ENCODE peak calls at places on chromosomes 12 and 14, in nine cellular contexts. I is OCI-LY7; L is GM12878; Z is mammary epithelial cell; R is colonic mucosa; F is tibial nerve; X is ovary; P is effector memory CD4-positive, alpha-beta T cell; U is heart left ventricle. T is an unnamed sample. For H3K9me3, the result is how much of the 10 kb centered on the place peaks cover.

GRCh38 chr12:124842800-124843510 is 20.7 kb downstream of the SCARB1 start:
- DNase-seq in I (no peak), P (no peak), F (no peak), X (peak), R (peak), Z (no peak), U (no peak), L (no peak), T (peak)

GRCh38 chr14:41606249-41607118 is at the start of gene LRFN5:
- DNase-seq in L (no peak), R (peak), F (no peak), I (no peak), X (peak), U (peak), Z (no peak), P (no peak), T (no peak)

GRCh38 chr12:67698711-67699603 is 50.4 kb downstream of the DYRK2 start:
- DNase-seq in X (no peak), I (peak), U (no peak), R (no peak), F (no peak), L (peak), Z (peak), P (peak), T (no peak)

GRCh38 chr12:50217202-50217601 is 50.0 kb upstream of the CERS5 start:
- DNase-seq in X (no peak), Z (no peak), I (no peak), L (no peak), R (no peak), F (no peak), P (no peak), U (no peak), T (no peak)

GRCh38 chr12:125140918-125141573 is 75.8 kb downstream of the AACS start:
- DNase-seq in U (no peak), Z (peak), X (no peak), I (no peak), P (no peak), R (no peak), F (no peak), L (no peak), T (no peak)

GRCh38 chr12:57834086-57834876 is 12.2 kb downstream of the CTDSP2 start:
- DNase-seq in P (no peak), U (no peak), F (no peak), Z (no peak), X (no peak), L (no peak), R (no peak), I (peak), T (no peak)

GRCh38 chr14:73457935-73458218 is 469 bp downstream of the NUMB start:
- DNase-seq in Z (peak), I (no peak), P (no peak), L (no peak), X (peak), F (no peak), R (peak), U (peak), T (peak)

GRCh38 chr12:128510527-128510926 is 243.6 kb downstream of the TMEM132C start:
- DNase-seq in U (no peak), X (no peak), I (no peak), L (no peak), P (no peak), F (no peak), Z (no peak), R (no peak), T (no peak)

GRCh38 chr14:89004195-89004594 is 179.7 kb downstream of the TTC8 start:
- DNase-seq in L (no peak), I (no peak), X (no peak), Z (no peak), P (no peak), R (no peak), F (no peak), U (no peak), T (no peak)

GRCh38 chr12:57737467-57738141 is 938 bp downstream of the AGAP2 start:
- DNase-seq in P (no peak), L (no peak), I (no peak), R (no peak), U (peak), F (no peak), Z (no peak), X (no peak), T (no peak)

GRCh38 chr14:100394886-100395672 is 71.9 kb downstream of the SLC25A47 start:
- DNase-seq in X (no peak), R (no peak), L (no peak), P (no peak), Z (no peak), U (no peak), F (no peak), I (no peak), T (no peak)

GRCh38 chr14:105888784-105889665 is 362.6 kb downstream of the TMEM121 start:
- DNase-seq in R (no peak), P (no peak), Z (no peak), F (peak), I (no peak), L (no peak), U (no peak), X (peak), T (peak)

GRCh38 chr12:98701166-98701565 is 56.1 kb downstream of the APAF1 start:
- DNase-seq in P (no peak), U (no peak), L (no peak), I (no peak), Z (no peak), F (no peak), R (no peak), X (no peak), T (no peak)

GRCh38 chr12:13248956-13249355 is 52.4 kb downstream of the EMP1 start:
- DNase-seq in F (no peak), Z (no peak), P (no peak), U (no peak), X (no peak), R (no peak), I (no peak), L (no peak), T (no peak)

GRCh38 chr14:32080001-32080510 is 3.0 kb downstream of the ARHGAP5 start:
- DNase-seq in U (no peak), L (no peak), F (no peak), X (no peak), I (no peak), R (no peak), Z (no peak), P (no peak), T (no peak)

GRCh38 chr14:57962293-57962996 is 96.6 kb upstream of the SLC35F4 start:
- DNase-seq in U (no peak), I (no peak), Z (no peak), F (no peak), X (no peak), R (no peak), P (no peak), L (no peak), T (no peak)

GRCh38 chr12:14853966-14854365 is 10.6 kb upstream of the ART4 start:
- DNase-seq in F (no peak), P (no peak), Z (no peak), R (no peak), L (no peak), X (peak), U (no peak), I (no peak), T (no peak)

GRCh38 chr14:101972126-101972785 is 7.9 kb downstream of the DYNC1H1 start:
- DNase-seq in P (no peak), L (no peak), Z (peak), X (peak), F (peak), I (no peak), R (peak), U (peak), T (peak)

GRCh38 chr14:39015964-39016577 is 87.0 kb downstream of the SEC23A start:
- DNase-seq in R (no peak), L (no peak), Z (peak), F (no peak), I (no peak), P (no peak), U (no peak), X (no peak), T (no peak)

GRCh38 chr14:79515158-79515557 is 696.1 kb downstream of the DIO2 start:
- DNase-seq in P (no peak), R (no peak), Z (no peak), U (no peak), I (no peak), F (no peak), X (no peak), L (no peak), T (no peak)

DNA sequence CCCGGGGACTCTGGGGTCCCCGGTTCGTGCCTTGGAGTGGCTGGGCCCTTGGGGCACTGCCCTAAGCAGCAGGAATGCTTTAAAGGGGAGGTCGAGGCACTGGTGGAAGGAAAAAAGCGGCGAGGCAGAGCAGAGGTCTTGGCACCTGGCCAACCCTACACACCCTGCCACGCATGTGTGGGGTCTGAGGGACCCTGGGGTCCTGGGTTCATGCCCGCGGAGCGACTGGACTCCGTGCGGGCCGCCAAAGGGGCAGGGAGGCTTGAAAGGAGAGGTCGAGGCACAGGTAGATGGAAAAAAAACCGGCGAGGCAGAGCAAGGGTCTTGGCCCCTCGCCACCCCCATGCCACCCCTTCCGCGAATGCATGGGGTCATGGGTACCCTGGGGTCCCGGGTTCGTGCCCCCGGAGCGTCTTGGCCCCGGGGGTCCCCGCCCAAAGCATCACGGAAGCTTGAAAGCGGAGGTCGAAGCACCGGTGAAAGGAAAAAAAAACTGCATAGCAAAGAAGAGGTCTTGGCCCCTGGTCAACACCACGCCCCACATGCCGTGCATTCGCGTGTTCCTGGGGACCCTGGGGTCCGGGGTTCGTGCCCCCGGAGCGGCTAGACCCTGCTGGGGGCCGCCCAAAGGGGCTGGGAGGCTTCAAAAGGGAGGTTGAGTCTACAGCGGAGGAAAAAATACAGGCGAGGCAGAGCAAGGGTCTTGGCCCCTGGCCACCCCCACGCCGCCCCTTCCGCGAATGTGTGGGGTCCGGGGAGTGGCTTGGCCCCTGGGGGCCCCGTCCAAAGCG is 312.9 kb downstream of the ALG10 start:
- DNase-seq in U (no peak), X (no peak), L (no peak), P (no peak), R (no peak), F (no peak), Z (no peak), I (no peak), T (no peak)
- H3K9me3 ChIP-seq in U (under half), X (under half), L (under half), P (under half), R (under half), F (under half), Z (half or more), I (under half), T (half or more)

DNA sequence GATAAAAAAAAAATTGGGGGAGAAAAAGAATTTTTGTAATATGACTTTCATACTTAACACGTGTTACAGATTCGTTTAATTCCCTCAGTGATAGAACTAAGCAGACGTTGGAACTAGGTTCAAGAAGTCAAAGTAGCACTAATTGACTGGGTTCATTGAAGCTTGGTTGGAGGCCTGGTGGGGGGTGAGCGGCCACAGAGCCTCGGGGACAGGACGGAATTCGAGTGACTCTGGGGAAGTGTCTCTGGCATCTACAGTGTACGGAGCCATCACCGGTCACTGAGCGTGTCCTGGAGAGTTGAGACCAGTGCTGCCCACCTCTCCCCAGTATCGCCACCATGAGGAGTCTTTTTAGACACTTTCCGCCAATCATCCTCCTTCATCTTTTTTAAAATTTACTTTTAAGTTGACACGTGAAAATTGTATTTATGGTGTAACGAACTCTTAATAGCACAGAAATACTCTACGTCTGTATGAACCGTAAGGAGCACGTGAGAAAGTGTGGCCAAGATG is 1.3 kb downstream of the ZFYVE21 start:
- DNase-seq in P (no peak), R (no peak), L (no peak), F (no peak), I (no peak), X (no peak), Z (no peak), U (no peak), T (no peak)
- H3K4me3 ChIP-seq in P (peak), R (peak), L (peak), F (peak), I (peak), X (peak), Z (peak), U (peak), T (no peak)

GRCh38 chr12:93235881-93236280 is 141.8 kb upstream of the NUDT4 start:
- DNase-seq in R (no peak), U (no peak), F (no peak), I (no peak), Z (no peak), X (no peak), P (no peak), L (no peak), T (no peak)
- H3K9me3 ChIP-seq in R (under half), U (under half), F (under half), I (under half), Z (under half), X (under half), P (under half), L (under half), T (under half)

DNA sequence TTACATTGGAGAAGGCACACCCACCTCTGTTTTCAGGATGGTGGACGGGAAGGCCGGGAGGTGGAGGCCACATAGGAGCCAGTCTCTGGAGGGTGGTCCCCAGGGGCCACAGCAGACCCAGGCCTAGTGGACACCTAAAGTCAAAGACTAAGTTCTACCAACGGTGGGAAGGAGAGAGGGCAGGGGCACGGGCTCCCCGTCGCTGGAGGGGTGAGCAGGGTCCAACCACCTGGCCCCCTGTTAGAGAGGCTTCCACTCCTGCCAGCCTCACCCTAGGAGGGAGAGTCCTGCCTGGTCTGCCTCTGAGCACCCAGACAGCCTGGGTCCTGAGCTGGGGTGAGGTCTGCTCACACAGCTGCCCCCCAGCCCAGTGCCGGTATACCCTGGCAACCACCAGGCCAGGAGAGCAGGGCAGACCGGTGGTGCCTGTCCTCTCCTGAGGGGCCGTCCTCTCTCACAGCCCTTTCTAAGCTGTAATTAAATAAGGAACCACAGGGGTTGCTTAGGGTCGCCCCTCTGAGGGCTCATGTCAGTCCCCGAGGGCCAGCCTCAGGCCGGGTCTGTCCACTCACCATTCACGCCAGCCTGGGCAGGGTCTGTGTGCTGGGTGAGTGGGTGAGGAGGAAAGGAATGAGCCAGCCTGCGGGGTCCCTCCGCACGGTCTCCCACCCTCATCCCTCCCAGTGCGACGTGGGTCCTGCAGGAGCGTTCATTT is 2.3 kb downstream of the INF2 start:
- DNase-seq in F (no peak), I (no peak), Z (no peak), L (no peak), P (no peak), U (no peak), X (no peak), R (no peak), T (no peak)
- H3K4me3 ChIP-seq in F (peak), I (peak), Z (peak), L (no peak), P (peak), U (peak), X (no peak), R (no peak), T (no peak)

GRCh38 chr12:75701859-75702258 is 190.4 kb upstream of the KRR1 start:
- DNase-seq in X (no peak), I (no peak), P (no peak), F (no peak), L (no peak), Z (no peak), R (no peak), U (no peak), T (no peak)

GRCh38 chr12:75702477-75703093 is 191.2 kb upstream of the KRR1 start:
- DNase-seq in I (no peak), Z (no peak), F (no peak), X (no peak), L (no peak), U (no peak), P (no peak), R (no peak), T (no peak)

GRCh38 chr12:75699251-75699650 is 187.8 kb upstream of the KRR1 start:
- DNase-seq in F (no peak), Z (no peak), X (no peak), R (no peak), I (no peak), L (no peak), U (no peak), P (no peak), T (no peak)

GRCh38 chr12:75698052-75698451 is 186.6 kb upstream of the KRR1 start:
- DNase-seq in L (no peak), R (no peak), U (no peak), I (no peak), X (no peak), Z (no peak), P (no peak), F (no peak), T (no peak)

DNA sequence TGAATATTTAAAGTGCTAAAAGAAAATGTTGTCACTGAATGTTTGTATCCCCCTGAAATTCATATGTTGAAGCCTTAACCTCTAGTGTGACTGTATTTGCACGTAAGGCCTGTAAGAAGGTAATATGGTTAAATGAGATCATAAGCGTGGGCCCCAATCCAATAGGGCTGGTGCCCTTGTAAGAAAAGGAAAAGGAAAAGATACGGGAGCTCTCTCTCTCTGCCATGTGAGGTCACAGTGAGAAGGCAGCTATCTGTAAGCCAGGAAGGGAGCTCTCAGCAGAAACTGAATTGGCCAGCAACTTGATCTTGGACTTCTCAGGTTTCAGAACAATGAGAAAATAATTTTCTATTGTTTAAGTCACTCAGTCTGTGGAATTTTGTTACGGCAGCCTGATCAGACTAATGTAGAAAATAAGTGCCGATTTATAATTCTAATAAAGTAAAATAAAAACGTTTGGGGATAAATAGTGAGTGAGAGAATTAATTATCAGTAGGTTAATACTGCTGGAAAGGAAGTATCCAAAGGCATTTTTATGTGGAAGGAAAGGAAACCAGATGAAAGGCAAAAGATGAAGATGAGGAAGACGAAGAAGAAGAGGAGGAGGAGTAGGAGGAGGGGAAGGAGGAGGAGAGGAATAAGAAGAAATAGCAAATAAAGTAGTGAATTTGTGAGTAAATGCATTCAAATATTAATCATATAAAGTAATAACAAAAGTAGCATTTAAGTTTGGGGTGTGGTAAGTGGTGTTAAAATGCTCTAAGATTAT is 188.5 kb upstream of the KRR1 start:
- DNase-seq in I (no peak), R (no peak), U (no peak), P (no peak), F (no peak), L (no peak), X (no peak), Z (no peak), T (no peak)
- H3K9me3 ChIP-seq in I (under half), R (under half), U (under half), P (under half), F (under half), L (under half), X (under half), Z (under half), T (under half)

DNA sequence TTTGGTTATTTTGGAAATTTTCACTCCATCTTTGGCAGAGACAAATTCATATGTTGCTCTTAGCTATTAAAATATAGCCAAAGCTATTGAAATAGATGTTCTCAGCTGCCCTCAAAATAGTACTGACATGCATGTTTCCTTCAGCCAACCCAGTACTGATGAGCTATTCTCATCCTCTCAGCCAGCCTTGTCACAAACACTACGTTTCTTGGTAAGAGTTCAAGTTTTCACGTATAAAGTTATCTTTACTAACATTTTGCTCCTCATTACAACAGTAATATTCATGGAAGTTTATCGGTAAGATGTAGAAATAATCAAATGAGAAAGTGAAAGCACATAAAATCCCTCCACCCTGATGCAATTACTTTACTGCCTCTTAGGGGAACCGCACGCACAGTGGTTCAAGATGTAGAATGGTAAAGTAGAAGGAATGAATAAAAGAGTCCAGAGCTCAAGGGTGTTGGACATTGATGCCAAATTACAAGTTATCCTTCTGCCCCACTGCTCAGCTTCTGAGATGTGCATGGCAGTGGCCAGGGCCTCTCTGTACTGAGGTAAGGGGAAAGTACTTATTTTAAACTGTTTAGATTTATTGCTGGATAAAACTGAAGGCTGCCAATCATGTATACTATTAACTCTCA is 20.7 kb downstream of the GCH1 start:
- DNase-seq in P (no peak), L (no peak), Z (peak), F (no peak), R (no peak), X (no peak), I (peak), U (no peak), T (no peak)
- H3K4me3 ChIP-seq in P (peak), L (peak), Z (peak), F (peak), R (peak), X (peak), I (peak), U (peak), T (no peak)

GRCh38 chr12:3205742-3206519 is 128.8 kb downstream of the TSPAN9 start:
- DNase-seq in L (no peak), F (no peak), U (no peak), I (no peak), P (no peak), Z (no peak), X (no peak), R (no peak), T (no peak)
- H3K9me3 ChIP-seq in L (under half), F (under half), U (under half), I (under half), P (under half), Z (under half), X (under half), R (under half), T (under half)